ENCODE peak calls at places on chromosomes 1 and 21, in four cellular contexts. L, U, W and P are unnamed samples.

GRCh38 chr1:61461406-61462384 is 263.2 kb downstream of the TM2D1 start:
- DNase-seq in L (no peak), U (no peak), W (no peak), P (no peak)

GRCh38 chr1:97332716-97333115 is 588.1 kb downstream of the DPYD start:
- DNase-seq in L (peak), U (no peak), W (peak), P (no peak)

GRCh38 chr1:66393586-66394334 is 140.2 kb upstream of the SGIP1 start:
- DNase-seq in L (no peak), U (no peak), W (no peak), P (no peak)

GRCh38 chr21:42567861-42568260 is 54.2 kb downstream of the SLC37A1 start:
- DNase-seq in L (no peak), U (peak), W (no peak), P (no peak)

GRCh38 chr1:232221790-232222499 is 408.0 kb downstream of the SIPA1L2 start:
- DNase-seq in L (peak), U (no peak), W (no peak), P (no peak)

GRCh38 chr1:7621334-7622219 is 149.5 kb upstream of the VAMP3 start:
- DNase-seq in L (no peak), U (no peak), W (peak), P (no peak)

GRCh38 chr1:170594227-170594626 is 62.3 kb downstream of the GORAB start:
- DNase-seq in L (no peak), U (no peak), W (no peak), P (no peak)

GRCh38 chr1:241799414-241799813 is 48.6 kb upstream of the EXO1 start:
- DNase-seq in L (no peak), U (no peak), W (no peak), P (no peak)

GRCh38 chr1:240687820-240688219 is 75.9 kb upstream of the GREM2 start:
- DNase-seq in L (peak), U (no peak), W (no peak), P (no peak)

GRCh38 chr1:202662081-202662480 is 48.2 kb downstream of the SYT2 start:
- DNase-seq in L (no peak), U (no peak), W (no peak), P (peak)

GRCh38 chr1:58465176-58465575 is 81.3 kb downstream of the OMA1 start:
- DNase-seq in L (no peak), U (no peak), W (no peak), P (no peak)

GRCh38 chr1:153537376-153537730 is 1.6 kb upstream of the S100A6 start:
- DNase-seq in L (no peak), U (no peak), W (no peak), P (no peak)

GRCh38 chr1:92404661-92405060 is 82.1 kb downstream of the GFI1 start:
- DNase-seq in L (peak), U (no peak), W (no peak), P (no peak)